ENCODE peak calls at places on chromosome 15, in eight cellular contexts. E, Z, A, K, H, R, J and S are unnamed samples.

GRCh38 chr15:89642106-89642505 is 13.2 kb downstream of the KIF7 start:
- DNase-seq in J (no peak), E (no peak), R (no peak), A (no peak), H (no peak), Z (no peak), K (no peak), S (no peak)

GRCh38 chr15:42059661-42060476 is 34.5 kb downstream of the PLA2G4D start:
- DNase-seq in H (peak), J (peak), K (no peak), Z (no peak), R (peak), E (peak), A (peak), S (peak)

GRCh38 chr15:83365370-83365938 is 81.0 kb upstream of the BNC1 start:
- DNase-seq in E (peak), R (peak), K (no peak), A (peak), J (no peak), H (no peak), Z (peak), S (peak)

GRCh38 chr15:44706946-44707636 is 4.0 kb downstream of the PATL2 start:
- DNase-seq in A (no peak), H (no peak), E (no peak), J (no peak), Z (no peak), R (no peak), K (no peak), S (no peak)

GRCh38 chr15:71002321-71002720 is 109.7 kb downstream of the LRRC49 start:
- DNase-seq in E (no peak), J (no peak), H (no peak), K (no peak), A (no peak), R (no peak), Z (no peak), S (no peak)

GRCh38 chr15:100958326-100959065 is 39.3 kb downstream of the LRRK1 start:
- DNase-seq in A (no peak), K (no peak), H (no peak), J (no peak), Z (no peak), R (peak), E (peak), S (peak)

GRCh38 chr15:68220967-68221366 is 8.6 kb downstream of the CLN6 start:
- DNase-seq in A (no peak), R (no peak), Z (no peak), E (no peak), K (no peak), J (no peak), H (no peak), S (no peak)

GRCh38 chr15:91627473-91628309 is 225.8 kb upstream of the SLCO3A1 start:
- DNase-seq in R (peak), K (no peak), J (no peak), Z (no peak), H (no peak), A (no peak), E (peak), S (peak)

GRCh38 chr15:31037731-31038477 is 46.5 kb upstream of the MTMR10 start:
- DNase-seq in J (no peak), Z (no peak), A (no peak), K (no peak), H (no peak), R (no peak), E (no peak), S (no peak)

GRCh38 chr15:66505818-66506217 is 692 bp downstream of the ZWILCH start:
- DNase-seq in A (no peak), H (no peak), R (no peak), J (no peak), K (no peak), E (no peak), Z (no peak), S (no peak)

GRCh38 chr15:31974855-31975421 is 55.4 kb upstream of the CHRNA7 start:
- DNase-seq in E (peak), R (peak), K (no peak), A (peak), Z (peak), H (peak), J (peak), S (peak)

GRCh38 chr15:62464705-62465104 is 299.6 kb upstream of the C2CD4B start:
- DNase-seq in Z (no peak), A (no peak), K (no peak), E (peak), H (no peak), J (no peak), R (peak), S (peak)

GRCh38 chr15:81115054-81115939 is 18.8 kb upstream of the CFAP161 start:
- DNase-seq in E (no peak), K (no peak), A (no peak), J (no peak), H (no peak), R (no peak), Z (no peak), S (no peak)

GRCh38 chr15:43922021-43922420 is 95.2 kb downstream of the WDR76 start:
- DNase-seq in J (no peak), K (no peak), E (no peak), A (no peak), H (no peak), R (no peak), Z (no peak), S (no peak)

GRCh38 chr15:35583863-35584528 is 38.0 kb upstream of the DPH6 start:
- DNase-seq in H (no peak), J (no peak), E (no peak), Z (no peak), A (no peak), R (peak), K (no peak), S (peak)

GRCh38 chr15:47339800-47340575 is 377.3 kb upstream of the SEMA6D start:
- DNase-seq in R (peak), Z (no peak), A (no peak), K (no peak), H (no peak), J (no peak), E (no peak), S (no peak)

GRCh38 chr15:82999905-83000671 is 11.4 kb downstream of the C15orf40 start:
- DNase-seq in A (peak), K (no peak), J (peak), R (peak), E (peak), H (no peak), Z (no peak), S (peak)

GRCh38 chr15:101159096-101159935 is 92.5 kb downstream of the CHSY1 start:
- DNase-seq in K (no peak), R (no peak), H (no peak), Z (no peak), E (no peak), A (no peak), J (no peak), S (no peak)

GRCh38 chr15:85826756-85827515 is 32.2 kb upstream of the KLHL25 start:
- DNase-seq in E (no peak), K (no peak), H (no peak), R (no peak), Z (no peak), J (no peak), A (no peak), S (no peak)

GRCh38 chr15:51097553-51098330 is 3.0 kb upstream of the TNFAIP8L3 start:
- DNase-seq in R (peak), K (no peak), A (no peak), E (peak), H (no peak), Z (no peak), J (no peak), S (peak)

GRCh38 chr15:68186671-68187397 is 18.3 kb downstream of the CALML4 start:
- DNase-seq in R (peak), E (peak), K (no peak), A (no peak), J (no peak), Z (no peak), H (no peak), S (peak)